ENCODE peak calls at places on chromosomes 1 and 21, in seven cellular contexts. L is brain microvascular endothelial cell, A is omental fat pad, P is BJ, T is fibroblast of lung, I is lung, H is progenitor cell of endocrine pancreas. E is an unnamed sample.

GRCh38 chr1:231177226-231177625 is 15.4 kb downstream of the TRIM67 start:
- DNase-seq in L (no peak), T (no peak), A (no peak), I (no peak), H (no peak), P (no peak), E (no peak)

GRCh38 chr1:38735651-38736161 is 123.9 kb downstream of the RRAGC start:
- DNase-seq in T (peak), P (no peak), H (no peak), L (peak), I (no peak), A (no peak), E (no peak)

GRCh38 chr1:118947790-118948189 is 40.4 kb downstream of the TBX15 start:
- DNase-seq in P (peak), H (no peak), A (no peak), L (peak), I (no peak), T (peak), E (no peak)

GRCh38 chr1:18703041-18703621 is 72.5 kb downstream of the PAX7 start:
- DNase-seq in T (no peak), H (no peak), L (no peak), A (no peak), P (no peak), I (no peak), E (no peak)

GRCh38 chr1:66752000-66752592 is at the start of gene DYNLT5:
- DNase-seq in L (peak), I (peak), H (peak), T (peak), P (no peak), A (no peak), E (no peak)

GRCh38 chr21:36747114-36747814 is 48.3 kb downstream of the SIM2 start:
- DNase-seq in I (no peak), L (no peak), H (peak), P (no peak), T (no peak), A (no peak), E (no peak)

GRCh38 chr1:161229896-161230295 is 4.0 kb downstream of the TOMM40L start:
- DNase-seq in L (no peak), H (no peak), I (no peak), A (no peak), P (no peak), T (no peak), E (no peak)

GRCh38 chr1:10648689-10649483 is 147.6 kb downstream of the CASZ1 start:
- DNase-seq in P (no peak), I (no peak), L (no peak), A (no peak), T (no peak), H (no peak), E (no peak)

GRCh38 chr1:37038079-37038702 is 3.9 kb upstream of the GRIK3 start:
- DNase-seq in H (no peak), T (no peak), I (no peak), A (no peak), L (no peak), P (no peak), E (no peak)

GRCh38 chr1:227449051-227449450 is 114.3 kb upstream of the ZNF678 start:
- DNase-seq in I (peak), H (peak), A (no peak), L (no peak), T (peak), P (no peak), E (no peak)
- TF ChIP-seq CTCF in I (no peak), H (peak), A (no peak), L (peak), T (peak), P (peak), E (no peak)

DNA sequence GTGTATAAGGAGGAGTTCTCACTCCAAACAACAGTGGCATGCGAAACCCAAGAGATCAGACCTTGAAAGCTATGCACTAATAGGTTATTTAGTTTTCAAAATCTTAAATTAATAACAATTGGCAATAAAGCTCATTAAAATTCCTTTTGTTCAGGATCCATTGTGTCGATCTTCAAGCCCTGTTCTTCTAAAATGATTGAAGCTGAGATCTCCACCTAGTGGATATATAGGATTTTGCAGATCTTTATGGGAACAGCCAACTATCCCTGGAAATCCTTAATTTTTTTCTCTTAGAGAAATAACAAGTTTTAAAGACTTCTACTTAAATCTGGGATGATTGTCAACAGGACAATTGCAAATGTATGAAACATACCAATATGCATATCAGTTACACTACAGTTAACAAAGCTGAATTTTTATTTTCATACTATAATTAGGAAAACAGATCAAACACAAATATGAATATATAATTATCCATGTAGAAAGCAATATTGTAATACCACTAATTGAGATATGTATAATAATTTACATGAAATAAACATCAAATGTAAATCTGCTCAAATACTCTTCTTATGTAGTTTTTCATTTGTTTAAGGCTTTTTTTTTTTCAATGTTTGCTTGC is 43.3 kb downstream of the LRRC53 start:
- DNase-seq in I (no peak), H (no peak), L (no peak), P (no peak), T (peak), A (no peak), E (no peak)
- TF ChIP-seq CTCF in I (no peak), H (peak), L (peak), P (peak), T (peak), A (no peak), E (no peak)

GRCh38 chr1:1430114-1430982 is 5.1 kb upstream of the VWA1 start:
- DNase-seq in L (no peak), T (peak), I (peak), A (no peak), H (no peak), P (no peak), E (no peak)
- TF ChIP-seq CTCF in L (peak), T (no peak), I (no peak), A (no peak), H (peak), P (peak), E (no peak)

GRCh38 chr1:181104042-181104789 is 15.7 kb downstream of the IER5 start:
- DNase-seq in L (no peak), A (no peak), T (no peak), H (no peak), I (no peak), P (no peak), E (no peak)

GRCh38 chr1:181105134-181106021 is 16.9 kb downstream of the IER5 start:
- DNase-seq in H (peak), A (peak), L (peak), T (peak), I (peak), P (no peak), E (peak)

GRCh38 chr1:181106022-181106312 is 17.5 kb downstream of the IER5 start:
- DNase-seq in L (no peak), I (no peak), A (no peak), H (no peak), P (no peak), T (no peak), E (no peak)

GRCh38 chr1:181103404-181103803 is 14.9 kb downstream of the IER5 start:
- DNase-seq in I (no peak), T (no peak), H (no peak), P (no peak), L (no peak), A (no peak), E (no peak)

DNA sequence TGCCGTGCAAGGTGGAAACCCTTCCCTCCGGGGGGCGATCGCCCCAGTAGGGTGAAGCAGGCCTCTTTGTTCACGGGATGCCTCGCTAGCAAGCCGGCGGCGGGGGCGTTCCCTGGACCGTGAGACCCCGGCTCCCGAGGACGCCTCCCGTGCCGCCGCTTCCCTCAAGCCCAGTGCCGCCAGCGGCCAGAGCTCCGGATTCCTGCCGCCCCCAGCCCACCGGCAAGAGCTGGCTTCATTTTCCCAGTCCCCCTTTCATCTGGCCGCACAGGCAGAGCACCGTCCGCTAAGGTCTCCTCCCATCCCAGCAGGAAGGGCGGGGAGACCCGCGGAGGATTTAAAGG is 16.3 kb downstream of the IER5 start:
- DNase-seq in A (no peak), P (no peak), H (peak), I (no peak), T (no peak), L (no peak), E (no peak)
- TF ChIP-seq CTCF in A (no peak), P (no peak), H (peak), I (no peak), T (no peak), L (no peak), E (no peak)

GRCh38 chr1:191993549-191993948 is 164.7 kb upstream of the RGS18 start:
- DNase-seq in L (no peak), P (no peak), A (no peak), H (no peak), I (no peak), T (peak), E (no peak)
- TF ChIP-seq CTCF in L (peak), P (peak), A (no peak), H (no peak), I (no peak), T (peak), E (no peak)

GRCh38 chr1:91505086-91505485 is 4.4 kb downstream of the CDC7 start:
- DNase-seq in I (no peak), P (no peak), H (no peak), T (no peak), L (no peak), A (no peak), E (no peak)

GRCh38 chr1:91503975-91504530 is 3.4 kb downstream of the CDC7 start:
- DNase-seq in A (no peak), H (no peak), L (no peak), P (no peak), T (no peak), I (no peak), E (no peak)

GRCh38 chr1:91506071-91506470 is 5.4 kb downstream of the CDC7 start:
- DNase-seq in I (no peak), T (no peak), H (no peak), P (no peak), L (no peak), A (no peak), E (no peak)

GRCh38 chr1:91510754-91511153 is 10.1 kb downstream of the CDC7 start:
- DNase-seq in H (no peak), P (no peak), L (no peak), I (no peak), T (no peak), A (no peak), E (no peak)

GRCh38 chr1:91507330-91507729 is 6.7 kb downstream of the CDC7 start:
- DNase-seq in P (no peak), H (no peak), L (no peak), T (peak), A (no peak), I (no peak), E (no peak)
- TF ChIP-seq CTCF in P (no peak), H (no peak), L (no peak), T (peak), A (no peak), I (no peak), E (no peak)

GRCh38 chr1:160058087-160058486 is 11.9 kb downstream of the KCNJ10 start:
- DNase-seq in I (no peak), T (peak), A (no peak), H (no peak), P (no peak), L (no peak), E (no peak)
- TF ChIP-seq CTCF in I (no peak), T (peak), A (no peak), H (no peak), P (peak), L (peak), E (no peak)